ENCODE peak calls at places on chromosomes 3 and 15, in seven cellular contexts. G is foreskin fibroblast, N is AG04450, Z is sigmoid colon, Q is upper lobe of right lung, D is astrocyte, O is pancreas. L is an unnamed sample.

GRCh38 chr15:83115410-83115809 is 8.0 kb downstream of the TM6SF1 start:
- DNase-seq in G (no peak), N (no peak), Z (no peak), Q (no peak), D (no peak), O (no peak), L (no peak)

GRCh38 chr15:79475312-79475711 is 43.2 kb downstream of the MINAR1 start:
- DNase-seq in G (peak; percentile 23), N (no peak), Z (no peak), Q (no peak), D (peak; percentile 83), O (no peak), L (no peak)

GRCh38 chr3:44802006-44802405 is 40.4 kb downstream of the KIF15 start:
- DNase-seq in G (no peak), N (no peak), Z (no peak), Q (no peak), D (no peak), O (no peak), L (no peak)

GRCh38 chr3:11924518-11924917 is 77.8 kb upstream of the TAMM41 start:
- DNase-seq in G (no peak), N (no peak), Z (no peak), Q (peak; percentile 1), D (no peak), O (no peak), L (no peak)

GRCh38 chr15:56247266-56247665 is 3.6 kb upstream of the RFX7 start:
- DNase-seq in G (no peak), N (no peak), Z (no peak), Q (no peak), D (no peak), O (no peak), L (no peak)

GRCh38 chr3:184873136-184873535 is 61.2 kb downstream of the VPS8 start:
- DNase-seq in G (no peak), N (no peak), Z (no peak), Q (no peak), D (no peak), O (no peak), L (no peak)

GRCh38 chr3:39362812-39363211 is 20.4 kb upstream of the SLC25A38 start:
- DNase-seq in G (no peak), N (no peak), Z (no peak), Q (no peak), D (no peak), O (no peak), L (no peak)

GRCh38 chr15:29819979-29820801 is 2.1 kb downstream of the TJP1 start:
- DNase-seq in G (no peak), N (no peak), Z (no peak), Q (no peak), D (no peak), O (no peak), L (no peak)

GRCh38 chr3:31165399-31165860 is 271.0 kb upstream of the GADL1 start:
- DNase-seq in G (no peak), N (no peak), Z (no peak), Q (no peak), D (peak; percentile 78), O (no peak), L (no peak)

GRCh38 chr3:110272525-110272924 is 799.1 kb upstream of the NECTIN3 start:
- DNase-seq in G (no peak), N (no peak), Z (no peak), Q (no peak), D (no peak), O (no peak), L (no peak)

GRCh38 chr15:24857777-24858176 is 97.0 kb upstream of the SNRPN start:
- DNase-seq in G (no peak), N (no peak), Z (no peak), Q (no peak), D (peak; percentile 19), O (no peak), L (no peak)

GRCh38 chr15:57213783-57214366 is 162.4 kb upstream of the CGNL1 start:
- DNase-seq in G (peak; percentile 48), N (no peak), Z (no peak), Q (no peak), D (peak; percentile 51), O (no peak), L (peak; percentile 31)

GRCh38 chr15:68407141-68407885 is 24.6 kb downstream of the ITGA11 start:
- DNase-seq in G (no peak), N (no peak), Z (peak; percentile 55), Q (no peak), D (peak; percentile 88), O (peak; percentile 21), L (no peak)

GRCh38 chr15:65939901-65940617 is 70.8 kb downstream of the RAB11A start:
- DNase-seq in G (peak; percentile 87), N (no peak), Z (no peak), Q (no peak), D (peak; percentile 95), O (no peak), L (peak; percentile 74)

DNA sequence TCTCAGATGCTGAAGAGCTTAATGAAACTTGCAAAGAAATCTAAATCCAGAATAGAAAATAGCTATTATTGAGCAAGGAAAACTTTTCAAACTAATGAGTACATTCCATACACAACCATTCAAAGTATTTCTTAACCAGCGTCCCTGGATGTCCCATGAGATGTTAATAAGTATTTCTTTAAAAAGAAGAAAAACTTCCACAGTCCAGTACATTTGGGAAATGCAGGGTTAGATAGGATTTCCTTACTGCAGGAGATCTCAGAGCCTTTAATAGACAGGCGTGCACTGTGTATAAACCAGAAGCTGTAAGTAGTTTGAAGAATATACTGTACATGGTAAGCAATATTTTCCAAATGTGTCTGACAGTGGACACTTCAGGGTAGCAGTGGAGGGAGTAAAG is 29.6 kb upstream of the BHLHE40 start:
- DNase-seq in G (no peak), N (no peak), Z (no peak), Q (no peak), D (no peak), O (no peak), L (no peak)
- H3K4me3 ChIP-seq in G (no peak overlapping the region), N (no peak overlapping the region), Z (no peak overlapping the region), Q (no peak overlapping the region), D (no peak overlapping the region), O (no peak overlapping the region), L (no peak overlapping the region)

GRCh38 chr15:75200765-75201608 is 695 bp upstream of the C15orf39 start:
- DNase-seq in G (no peak), N (no peak), Z (peak; percentile 78), Q (peak; percentile 89), D (no peak), O (peak; percentile 78), L (no peak)
- TF ChIP-seq CTCF in G (no peak), N (no peak), Z (no peak), Q (no peak), D (no peak), O (no peak), L (no peak)

DNA sequence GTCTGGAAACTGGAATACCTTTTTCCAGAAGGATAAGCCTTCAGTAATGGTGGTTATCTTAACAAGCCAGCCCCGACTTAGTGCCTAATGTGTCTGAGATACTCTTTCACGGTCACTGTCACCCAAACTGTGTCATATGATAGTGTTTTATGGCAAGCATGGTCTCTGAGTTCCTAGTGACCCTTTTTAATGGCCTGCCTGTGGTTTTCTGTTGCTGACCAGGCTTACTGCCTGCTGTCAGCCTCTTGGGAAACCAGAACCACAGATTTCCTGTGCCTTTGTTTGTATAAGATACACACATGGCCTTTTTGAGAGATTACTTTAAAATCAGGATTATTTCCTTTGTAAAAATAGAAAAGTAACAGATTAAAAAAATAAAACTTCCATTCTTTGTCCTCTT is 22.4 kb downstream of the HPS3 start:
- DNase-seq in G (peak; percentile 63), N (no peak), Z (no peak), Q (no peak), D (peak; percentile 69), O (no peak), L (no peak)
- H3K4me3 ChIP-seq in G (no peak overlapping the region), N (no peak overlapping the region), Z (no peak overlapping the region), Q (no peak overlapping the region), D (no peak overlapping the region), O (no peak overlapping the region), L (no peak overlapping the region)

GRCh38 chr3:58568572-58569286 is 8.5 kb downstream of the FAM107A start:
- DNase-seq in G (peak; percentile 56), N (peak; percentile 32), Z (peak; percentile 85), Q (peak; percentile 84), D (peak; percentile 16), O (peak; percentile 96), L (peak; percentile 59)

GRCh38 chr3:58572013-58572633 is 5.1 kb downstream of the FAM107A start:
- DNase-seq in G (no peak), N (no peak), Z (peak; percentile 18), Q (no peak), D (peak; percentile 10), O (no peak), L (no peak)

GRCh38 chr3:58567251-58567515 is 10.0 kb downstream of the FAM107A start:
- DNase-seq in G (no peak), N (no peak), Z (peak; percentile 41), Q (peak; percentile 47), D (no peak), O (no peak), L (no peak)

GRCh38 chr3:58570851-58571250 is 6.3 kb downstream of the FAM107A start:
- DNase-seq in G (no peak), N (no peak), Z (no peak), Q (no peak), D (no peak), O (no peak), L (no peak)

DNA sequence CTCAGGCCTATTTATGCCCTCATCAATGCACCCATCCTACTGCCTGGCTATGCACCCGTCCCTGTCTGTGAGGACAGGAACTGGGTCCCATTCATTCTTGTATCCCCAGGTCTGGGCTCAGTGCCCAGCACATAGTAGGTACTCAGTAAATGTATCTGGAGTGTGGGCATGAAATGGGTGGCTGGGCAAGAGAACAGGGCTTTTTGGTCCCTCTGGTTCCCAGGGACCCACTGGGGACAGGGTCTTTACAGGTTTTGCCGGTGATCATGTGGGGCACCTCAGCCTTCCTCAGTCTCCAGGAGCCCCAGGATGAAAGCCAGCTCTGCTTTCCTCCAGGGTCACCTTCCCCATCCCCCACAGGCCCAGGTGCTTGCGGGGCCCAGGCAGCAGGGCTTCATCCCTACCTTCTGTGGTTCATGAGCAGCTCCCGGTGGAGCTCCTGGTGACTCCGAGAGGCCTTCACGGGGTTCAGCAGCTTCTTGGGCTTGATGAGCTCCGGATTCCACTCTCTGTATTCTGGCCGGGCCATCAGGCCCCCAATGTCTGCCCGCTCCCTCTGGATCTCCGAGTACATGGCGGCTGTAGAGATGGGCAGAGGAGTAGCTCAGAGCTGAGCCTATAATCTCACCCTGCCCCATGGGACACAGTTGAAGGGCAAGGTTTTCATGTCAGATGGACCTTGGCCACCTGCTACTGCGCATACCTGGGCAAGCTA is 7.7 kb downstream of the FAM107A start:
- DNase-seq in G (no peak), N (no peak), Z (peak; percentile 48), Q (peak; percentile 30), D (no peak), O (no peak), L (no peak)
- TF ChIP-seq CTCF in G (no peak), N (no peak), Z (no peak), Q (no peak), D (no peak), O (no peak), L (no peak)

GRCh38 chr3:94252316-94252715 is 189.5 kb downstream of the NSUN3 start:
- DNase-seq in G (no peak), N (no peak), Z (no peak), Q (no peak), D (no peak), O (no peak), L (no peak)

GRCh38 chr3:94246136-94246535 is 183.3 kb downstream of the NSUN3 start:
- DNase-seq in G (no peak), N (no peak), Z (no peak), Q (no peak), D (peak; percentile 49), O (no peak), L (no peak)

GRCh38 chr3:94249491-94250079 is 186.7 kb downstream of the NSUN3 start:
- DNase-seq in G (peak; percentile 4), N (peak; percentile 30), Z (peak; percentile 71), Q (peak; percentile 75), D (peak; percentile 36), O (peak; percentile 84), L (peak; percentile 44)
- H3K4me3 ChIP-seq in G (no peak overlapping the region), N (no peak overlapping the region), Z (no peak overlapping the region), Q (no peak overlapping the region), D (no peak overlapping the region), O (no peak overlapping the region), L (no peak overlapping the region)